ENCODE peak calls at places on chromosomes 11 and 22, in six cellular contexts. E, S, O, J, M and Z are unnamed samples.

GRCh38 chr11:78349614-78350013 is 68.0 kb downstream of the GAB2 start:
- DNase-seq in E (no peak), M (no peak), O (no peak), S (no peak), J (no peak), Z (peak)

GRCh38 chr22:17775781-17776470 is 1.7 kb upstream of the BID start:
- DNase-seq in M (no peak), J (no peak), E (no peak), O (no peak), S (no peak), Z (no peak)

GRCh38 chr11:45906096-45906682 is 882 bp downstream of the FREY1 start:
- DNase-seq in M (no peak), J (no peak), S (no peak), E (no peak), O (no peak), Z (no peak)

GRCh38 chr11:91788764-91789163 is 435.9 kb upstream of the FAT3 start:
- DNase-seq in J (no peak), M (no peak), S (no peak), E (no peak), O (no peak), Z (no peak)

GRCh38 chr11:76793391-76793811 is 10.2 kb downstream of the TSKU start:
- DNase-seq in M (peak), O (no peak), J (no peak), S (no peak), E (no peak), Z (no peak)

GRCh38 chr11:17544181-17544622 is at the start of gene USH1C:
- DNase-seq in J (no peak), S (peak), E (no peak), M (no peak), O (no peak), Z (no peak)

GRCh38 chr11:125215951-125216350 is 51.4 kb downstream of the PKNOX2 start:
- DNase-seq in M (no peak), J (no peak), O (no peak), E (no peak), S (no peak), Z (no peak)

GRCh38 chr22:25514436-25514835 is 50.0 kb upstream of the GRK3 start:
- DNase-seq in J (no peak), S (no peak), E (no peak), M (no peak), O (no peak), Z (no peak)

GRCh38 chr22:36267058-36267457 is 14.1 kb downstream of the APOL1 start:
- DNase-seq in O (no peak), J (no peak), S (no peak), M (no peak), E (no peak), Z (no peak)

GRCh38 chr11:59560290-59560701 is 49.0 kb downstream of the OR4D9 start:
- DNase-seq in M (peak), S (peak), O (peak), E (peak), J (peak), Z (peak)

GRCh38 chr11:88103337-88104206 is 71.7 kb downstream of the RAB38 start:
- DNase-seq in S (peak), O (no peak), E (no peak), J (no peak), M (peak), Z (peak)

GRCh38 chr11:64349404-64349803 is 9.4 kb downstream of the CCDC88B start:
- DNase-seq in S (no peak), O (no peak), M (no peak), J (no peak), E (no peak), Z (no peak)

GRCh38 chr11:65593518-65594414 is 1.8 kb downstream of the KCNK7 start:
- DNase-seq in E (no peak), J (no peak), O (no peak), S (peak), M (no peak), Z (peak)

GRCh38 chr22:29166180-29166579 is 39.5 kb upstream of the EMID1 start:
- DNase-seq in O (no peak), E (no peak), M (no peak), S (no peak), J (no peak), Z (no peak)

GRCh38 chr11:46475041-46475925 is 83.7 kb upstream of the CHRM4 start:
- DNase-seq in J (no peak), E (no peak), M (no peak), S (no peak), O (no peak), Z (no peak)

GRCh38 chr11:2888266-2888968 is 2.8 kb upstream of the CDKN1C start:
- DNase-seq in J (peak), E (peak), O (peak), M (peak), S (peak), Z (peak)

GRCh38 chr22:42612336-42612735 is 2.3 kb downstream of the POLDIP3 start:
- DNase-seq in M (no peak), O (no peak), S (no peak), E (no peak), J (no peak), Z (no peak)

GRCh38 chr22:42613869-42614268 is 814 bp downstream of the POLDIP3 start:
- DNase-seq in J (no peak), O (no peak), S (no peak), E (no peak), M (no peak), Z (peak)

GRCh38 chr22:42617155-42617983 is 2.7 kb upstream of the POLDIP3 start:
- DNase-seq in O (no peak), E (no peak), S (no peak), J (no peak), M (no peak), Z (no peak)

GRCh38 chr22:42615092-42615859 is 593 bp upstream of the POLDIP3 start:
- DNase-seq in M (peak), S (peak), J (peak), O (peak), E (peak), Z (peak)

DNA sequence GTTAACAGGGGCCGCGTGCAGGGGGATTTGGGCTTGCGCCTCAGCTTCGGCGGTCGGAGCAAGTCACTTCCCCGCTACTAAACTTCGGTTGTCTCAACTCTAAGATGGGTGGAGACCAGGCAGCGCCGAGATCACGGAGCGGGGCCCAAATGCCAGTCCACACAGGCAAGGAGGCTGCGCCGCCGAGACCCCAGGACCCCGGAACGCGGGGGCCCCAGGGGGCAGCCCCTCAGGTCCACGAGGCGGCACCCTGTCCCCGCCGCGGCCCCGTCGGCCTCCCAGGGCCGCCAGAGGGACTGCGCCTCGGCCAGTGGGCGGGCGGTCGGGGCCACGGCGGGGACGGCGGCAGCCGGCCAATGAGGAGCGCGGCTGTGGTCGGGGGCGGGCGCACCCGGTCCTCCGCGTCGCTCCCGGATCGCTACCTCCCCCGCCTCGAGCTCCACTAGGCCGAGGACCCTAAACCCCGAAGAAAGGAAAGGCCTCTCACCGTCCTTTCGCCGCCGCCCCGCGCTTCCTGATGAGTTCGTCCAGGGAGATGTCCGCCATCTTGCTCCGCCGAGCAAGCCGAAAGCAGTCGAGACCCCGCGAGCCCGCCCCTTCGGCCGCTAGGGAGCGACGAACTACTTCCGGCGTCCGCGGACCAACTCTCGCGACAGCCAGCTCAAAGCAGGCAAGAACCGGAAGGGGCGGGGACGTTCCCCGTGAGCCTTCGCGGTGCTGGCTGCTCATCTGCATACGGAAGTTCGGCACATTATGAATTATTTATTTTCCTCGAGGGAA is at the start of gene POLDIP3:
- DNase-seq in E (peak), O (peak), M (peak), S (peak), J (peak), Z (peak)
- TF ChIP-seq CTCF in E (no peak), O (peak), M (no peak), S (no peak), J (peak), Z (peak)

DNA sequence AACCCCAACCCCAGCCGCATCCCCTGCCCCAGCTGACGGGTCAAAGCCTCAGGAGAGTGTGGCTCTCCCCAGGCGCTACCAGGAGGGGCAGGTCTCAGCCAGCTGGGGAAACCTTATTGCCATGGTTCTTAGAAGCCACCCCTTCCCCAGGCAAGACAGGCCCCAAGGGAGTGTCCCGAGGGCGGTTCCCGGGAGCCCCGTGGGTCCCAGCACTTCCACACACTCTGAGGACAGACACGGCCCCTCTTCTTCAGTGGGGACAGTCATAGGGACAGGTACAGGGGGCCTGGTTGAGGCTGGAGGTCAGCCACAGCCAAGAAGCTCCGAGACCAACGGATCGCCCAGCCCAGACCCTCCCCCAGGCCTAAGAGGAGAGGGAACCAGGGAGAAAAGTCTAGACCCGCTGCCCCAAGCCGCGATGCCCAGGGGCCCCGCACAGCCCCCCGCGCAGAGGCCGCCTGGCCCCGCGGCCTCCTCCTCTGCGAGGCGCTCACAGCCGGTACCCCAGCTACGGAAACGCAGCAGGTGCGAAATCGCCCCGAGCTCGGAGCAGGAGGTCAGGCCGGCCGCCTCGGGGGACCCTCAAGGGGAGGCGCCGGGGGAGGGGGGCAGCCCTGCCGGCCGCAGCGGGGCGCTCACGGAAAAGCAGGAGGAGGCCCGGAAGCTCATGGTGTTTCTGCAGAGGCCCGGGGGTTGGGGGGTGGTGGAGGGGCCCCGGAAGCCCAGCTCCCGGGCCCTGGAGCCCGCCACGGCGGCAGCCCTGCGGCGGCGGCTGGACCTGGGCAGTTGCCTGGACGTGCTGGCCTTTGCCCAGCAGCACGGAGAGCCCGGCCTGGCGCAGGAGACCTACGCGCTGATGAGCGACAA is 2.6 kb downstream of the KLHDC7B start:
- DNase-seq in E (no peak), J (no peak), M (no peak), O (no peak), S (no peak), Z (peak)
- TF ChIP-seq CTCF in E (no peak), J (no peak), M (no peak), O (no peak), S (no peak), Z (no peak)

DNA sequence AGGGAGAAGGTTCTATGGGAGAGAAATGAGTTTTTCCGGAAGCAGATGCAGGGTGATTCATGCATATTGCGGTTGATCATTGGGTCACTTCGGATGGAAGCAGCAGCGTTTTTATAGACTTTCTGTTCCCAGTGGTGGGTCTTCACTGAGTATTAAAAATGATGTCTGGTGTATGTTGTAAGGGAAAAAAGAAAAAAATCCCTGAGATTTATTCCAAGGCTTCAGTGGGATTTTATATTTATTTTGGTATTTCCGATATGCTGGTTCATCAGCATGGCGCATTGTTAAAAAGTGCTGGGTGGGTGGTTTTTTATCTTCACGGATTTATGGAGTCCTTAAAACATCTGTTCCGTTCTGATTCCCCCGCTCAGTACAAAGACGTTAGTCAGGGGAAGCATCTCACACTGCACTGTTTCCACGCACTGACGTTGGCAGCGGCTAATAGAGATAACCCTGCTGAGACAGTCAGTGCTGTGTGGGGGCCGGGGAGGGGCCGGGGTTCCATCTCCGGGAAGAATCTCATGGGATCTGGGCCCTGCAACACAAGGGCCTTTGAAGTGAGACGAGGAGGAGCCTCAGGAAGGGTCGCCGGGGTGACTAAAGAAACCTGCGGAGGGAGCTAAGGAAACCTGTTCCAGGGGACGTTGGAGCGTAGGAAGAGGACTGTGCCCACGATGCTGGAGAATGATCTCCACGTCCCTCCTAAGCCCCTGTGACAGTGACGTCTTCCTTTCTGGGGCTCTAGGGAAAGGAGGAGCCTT is 390.0 kb downstream of the NTM start:
- DNase-seq in S (no peak), E (no peak), J (no peak), O (no peak), M (peak), Z (peak)
- TF ChIP-seq CTCF in S (no peak), E (no peak), J (no peak), O (no peak), M (no peak), Z (peak)

GRCh38 chr22:48489551-48490512 is 1337.8 kb downstream of the BRD1 start:
- DNase-seq in J (no peak), E (no peak), M (peak), O (no peak), S (no peak), Z (peak)
- TF ChIP-seq CTCF in J (no peak), E (no peak), M (no peak), O (no peak), S (no peak), Z (no peak)

DNA sequence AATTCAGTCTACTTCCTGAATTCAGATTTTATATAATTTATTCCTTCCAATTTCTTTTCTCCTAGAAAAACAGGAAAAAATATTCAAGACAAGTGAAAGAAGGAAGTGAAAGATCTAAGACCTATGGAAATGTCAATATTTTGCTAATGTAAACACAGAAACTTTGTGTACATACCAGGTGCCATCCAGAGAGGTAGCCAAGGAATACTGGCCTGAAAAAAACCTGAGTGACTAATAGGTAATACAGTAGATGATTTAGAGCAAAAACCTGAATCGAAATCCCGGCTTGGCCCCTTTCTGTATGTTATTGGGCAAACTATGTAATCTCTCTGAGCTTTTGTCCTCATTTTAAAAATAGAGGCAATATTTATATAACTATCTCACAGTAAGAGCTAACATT is 59.2 kb upstream of the FSHB start:
- DNase-seq in J (no peak), E (no peak), M (no peak), S (no peak), O (no peak), Z (no peak)
- TF ChIP-seq CTCF in J (no peak), E (no peak), M (no peak), S (no peak), O (no peak), Z (no peak)

DNA sequence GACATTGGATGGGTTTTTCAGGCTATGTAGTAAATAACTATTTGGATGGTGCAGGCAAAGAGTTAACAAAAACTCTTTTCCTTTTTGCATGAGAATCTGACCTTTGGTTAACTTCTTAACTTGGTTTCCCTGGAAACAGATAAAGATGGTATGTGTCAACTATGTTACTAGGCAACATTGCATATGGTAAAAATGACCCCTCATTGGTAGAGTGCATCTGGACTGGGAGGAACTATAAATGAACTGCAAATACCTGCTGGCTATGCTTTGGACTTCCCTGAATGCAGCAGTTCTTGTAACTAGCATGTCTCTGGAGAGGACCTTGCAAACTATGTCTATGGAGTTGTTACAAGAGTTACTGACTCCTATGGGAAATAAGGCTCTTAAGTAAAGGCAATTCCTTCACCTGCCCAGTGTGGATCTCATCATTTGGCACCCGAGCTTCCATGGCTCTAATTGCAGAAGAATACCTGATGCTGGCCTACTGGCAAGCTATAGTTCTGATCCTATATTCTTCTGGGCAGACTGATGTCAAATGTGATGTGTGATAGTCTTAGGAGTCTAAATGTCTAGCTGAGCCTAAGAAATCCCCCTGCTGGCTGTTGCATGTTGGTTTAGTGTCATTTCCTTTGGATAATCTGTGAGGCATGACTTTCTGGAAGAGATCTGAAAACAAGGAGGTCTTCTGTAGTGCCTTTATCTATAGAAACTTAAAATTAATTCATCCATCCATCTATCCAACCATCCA is 126.7 kb upstream of the MTMR2 start:
- DNase-seq in O (no peak), S (peak), J (no peak), E (no peak), M (peak), Z (peak)
- TF ChIP-seq CTCF in O (no peak), S (no peak), J (no peak), E (no peak), M (peak), Z (peak)

DNA sequence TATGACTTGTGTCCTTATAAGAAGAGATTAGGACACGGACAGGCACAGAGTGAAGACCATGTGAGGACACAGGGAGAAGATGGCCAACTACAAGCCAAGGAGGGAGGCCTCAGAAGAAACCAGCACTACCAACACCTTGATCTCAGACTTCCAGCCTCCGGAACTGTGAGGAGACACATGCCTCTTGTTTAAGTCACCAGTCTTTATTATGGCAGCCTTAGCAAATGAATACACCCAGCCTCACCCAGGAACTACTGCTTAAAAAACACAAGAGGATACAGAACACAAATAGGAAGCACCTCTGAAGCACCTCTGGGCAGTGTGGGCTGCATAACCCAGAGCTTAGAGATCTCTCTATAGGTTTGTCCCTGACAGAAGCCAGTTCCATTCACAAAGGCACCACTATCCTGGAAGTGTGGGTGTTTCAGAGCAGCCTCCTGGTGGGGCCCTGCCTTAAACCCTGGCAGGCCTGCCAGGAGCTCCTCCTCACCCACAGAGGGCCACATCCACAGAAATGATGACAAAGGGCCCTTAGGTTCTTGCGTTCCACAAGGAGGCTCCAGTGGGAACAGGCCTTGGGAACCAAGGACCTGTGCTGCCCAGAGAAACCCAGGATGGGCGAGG is 58.8 kb downstream of the CHRDL2 start:
- DNase-seq in O (no peak), E (no peak), S (no peak), J (no peak), M (no peak), Z (peak)
- TF ChIP-seq CTCF in O (no peak), E (no peak), S (no peak), J (no peak), M (peak), Z (no peak)

GRCh38 chr11:82701847-82702520 is 31.7 kb downstream of the FAM181B start:
- DNase-seq in J (no peak), O (no peak), E (no peak), S (peak), M (peak), Z (peak)
- TF ChIP-seq CTCF in J (peak), O (peak), E (peak), S (peak), M (peak), Z (peak)

GRCh38 chr22:49825436-49825835 is 2.2 kb downstream of the BRD1 start:
- DNase-seq in J (no peak), M (peak), O (no peak), S (no peak), E (no peak), Z (peak)

GRCh38 chr22:49827307-49827852 is 293 bp downstream of the BRD1 start:
- DNase-seq in M (no peak), O (no peak), E (no peak), S (peak), J (no peak), Z (peak)

GRCh38 chr22:49824936-49825335 is 2.7 kb downstream of the BRD1 start:
- DNase-seq in O (no peak), M (no peak), S (no peak), E (no peak), J (no peak), Z (no peak)

GRCh38 chr22:49826603-49827306 is 918 bp downstream of the BRD1 start:
- DNase-seq in O (peak), E (no peak), M (peak), J (peak), S (peak), Z (peak)

GRCh38 chr22:49825944-49826602 is 1.6 kb downstream of the BRD1 start:
- DNase-seq in S (peak), O (no peak), M (peak), J (no peak), E (peak), Z (peak)
- TF ChIP-seq CTCF in S (no peak), O (no peak), M (no peak), J (no peak), E (no peak), Z (no peak)